ENCODE peak calls at places on chromosomes 16 and 17, in ten cellular contexts. A, J, E, S, Q, N, G, L, V and R are unnamed samples.

GRCh38 chr16:82368041-82368440 is 198.0 kb upstream of the MPHOSPH6 start:
- DNase-seq in V (no peak), L (peak), A (no peak), J (no peak), S (no peak), E (peak), N (no peak), Q (peak), G (no peak), R (no peak)

GRCh38 chr16:3142327-3142726 is 7.5 kb downstream of the ZNF213 start:
- DNase-seq in V (no peak), Q (no peak), J (no peak), L (no peak), N (no peak), S (no peak), G (no peak), E (no peak), A (no peak), R (no peak)

GRCh38 chr17:61230461-61230860 is 169.2 kb upstream of the TBX2 start:
- DNase-seq in V (no peak), J (no peak), N (no peak), S (no peak), Q (no peak), G (no peak), E (no peak), L (no peak), A (no peak), R (no peak)

GRCh38 chr16:74778646-74779045 is 4.0 kb upstream of the FA2H start:
- DNase-seq in L (no peak), N (no peak), Q (no peak), J (no peak), A (no peak), S (no peak), E (no peak), V (peak), G (no peak), R (no peak)

GRCh38 chr16:55717326-55717725 is 61.5 kb downstream of the SLC6A2 start:
- DNase-seq in G (no peak), L (no peak), J (no peak), Q (no peak), S (no peak), V (no peak), N (no peak), E (no peak), A (no peak), R (no peak)

GRCh38 chr17:32792207-32792606 is 84.7 kb downstream of the MYO1D start:
- DNase-seq in N (no peak), L (no peak), A (no peak), V (no peak), Q (no peak), E (no peak), J (no peak), G (no peak), S (no peak), R (no peak)

GRCh38 chr17:6714315-6714874 is 1.2 kb upstream of the SLC13A5 start:
- DNase-seq in A (no peak), V (no peak), S (no peak), N (no peak), G (no peak), Q (no peak), J (no peak), E (no peak), L (no peak), R (no peak)

GRCh38 chr17:30809867-30810266 is 14.6 kb downstream of the CRLF3 start:
- DNase-seq in Q (no peak), S (no peak), N (no peak), J (no peak), L (no peak), G (no peak), E (no peak), V (no peak), A (no peak), R (no peak)

GRCh38 chr17:59666235-59666634 is 41.0 kb downstream of the PTRH2 start:
- DNase-seq in S (no peak), L (no peak), Q (no peak), N (no peak), A (no peak), G (no peak), J (no peak), V (no peak), E (peak), R (no peak)

GRCh38 chr16:12314786-12315185 is 338.3 kb downstream of the SNX29 start:
- DNase-seq in V (no peak), E (peak), S (no peak), G (no peak), Q (no peak), A (no peak), L (no peak), N (no peak), J (peak), R (no peak)

GRCh38 chr17:79925242-79925957 is 86.2 kb upstream of the CBX4 start:
- DNase-seq in S (no peak), E (no peak), Q (peak), N (peak), L (no peak), V (peak), J (no peak), G (no peak), A (no peak), R (no peak)

GRCh38 chr16:50806099-50807062 is 64.5 kb downstream of the CYLD start:
- DNase-seq in J (peak), A (peak), L (peak), E (peak), V (peak), G (peak), S (peak), Q (peak), N (peak), R (peak)

GRCh38 chr16:4601317-4602186 is 13.1 kb downstream of the UBALD1 start:
- DNase-seq in S (peak), G (no peak), N (no peak), V (no peak), Q (no peak), A (no peak), E (no peak), J (no peak), L (no peak), R (no peak)

GRCh38 chr17:62105361-62105760 is 40.3 kb upstream of the MED13 start:
- DNase-seq in G (no peak), S (no peak), V (no peak), L (no peak), Q (no peak), E (no peak), N (no peak), J (no peak), A (no peak), R (no peak)

GRCh38 chr17:39787038-39787437 is 49.3 kb downstream of the GRB7 start:
- DNase-seq in J (no peak), G (no peak), N (no peak), S (no peak), E (no peak), L (no peak), A (no peak), V (no peak), Q (no peak), R (no peak)

GRCh38 chr17:79406316-79406715 is 204.5 kb downstream of the RBFOX3 start:
- DNase-seq in J (no peak), V (no peak), S (no peak), Q (no peak), N (no peak), L (no peak), A (no peak), G (no peak), E (no peak), R (no peak)

GRCh38 chr17:65013613-65014391 is 42.7 kb downstream of the GNA13 start:
- DNase-seq in G (no peak), Q (no peak), L (peak), V (no peak), E (peak), J (peak), A (no peak), S (no peak), N (no peak), R (peak)

GRCh38 chr16:68370221-68370920 is 59.6 kb downstream of the PRMT7 start:
- DNase-seq in V (no peak), L (no peak), S (no peak), A (no peak), J (no peak), N (no peak), Q (peak), G (no peak), E (no peak), R (no peak)

GRCh38 chr16:84700518-84701277 is 898 bp downstream of the USP10 start:
- DNase-seq in J (no peak), V (no peak), S (peak), N (no peak), G (no peak), L (peak), E (peak), A (no peak), Q (peak), R (no peak)

GRCh38 chr16:4465977-4466779 is 8.2 kb downstream of the NMRAL1 start:
- DNase-seq in S (no peak), E (no peak), V (peak), Q (no peak), G (no peak), J (no peak), N (no peak), L (no peak), A (no peak), R (no peak)

GRCh38 chr17:57597531-57598453 is 147.3 kb downstream of the CCDC182 start:
- DNase-seq in S (peak), G (peak), A (no peak), Q (peak), L (peak), J (peak), V (peak), N (peak), E (peak), R (no peak)

GRCh38 chr17:82561429-82562035 is 42.0 kb downstream of the FOXK2 start:
- DNase-seq in Q (no peak), J (no peak), A (no peak), L (no peak), G (no peak), E (no peak), N (no peak), S (no peak), V (no peak), R (no peak)

GRCh38 chr17:30449480-30449879 is 27.7 kb upstream of the GOSR1 start:
- DNase-seq in G (no peak), E (no peak), A (no peak), S (no peak), N (no peak), V (no peak), J (no peak), L (no peak), Q (no peak), R (no peak)

GRCh38 chr17:19286751-19287341 is 49.7 kb downstream of the EPN2 start:
- DNase-seq in L (no peak), A (no peak), E (no peak), J (no peak), S (no peak), V (no peak), Q (no peak), G (no peak), N (no peak), R (no peak)
- TF ChIP-seq CTCF in L (no peak), A (no peak), E (no peak), J (no peak), S (no peak), V (no peak), Q (no peak), G (no peak), N (no peak), R (no peak)

GRCh38 chr17:14268264-14268663 is 31.6 kb upstream of the CDRT15 start:
- DNase-seq in E (no peak), G (no peak), J (no peak), Q (no peak), S (no peak), N (no peak), V (no peak), L (no peak), A (no peak), R (no peak)
- TF ChIP-seq CTCF in E (peak), G (no peak), J (peak), Q (no peak), S (no peak), N (no peak), V (no peak), L (no peak), A (no peak), R (no peak)

GRCh38 chr17:17870292-17870691 is 33.5 kb upstream of the SREBF1 start:
- DNase-seq in L (no peak), V (no peak), S (no peak), J (no peak), G (no peak), E (no peak), Q (no peak), N (no peak), A (no peak), R (no peak)
- TF ChIP-seq CTCF in L (no peak), V (no peak), S (no peak), J (no peak), G (no peak), E (peak), Q (peak), N (no peak), A (no peak), R (no peak)

GRCh38 chr16:88736088-88736487 is 29.8 kb downstream of the CTU2 start:
- DNase-seq in E (no peak), L (no peak), G (no peak), V (no peak), N (no peak), A (no peak), Q (no peak), J (no peak), S (no peak), R (no peak)
- TF ChIP-seq CTCF in E (no peak), L (no peak), G (no peak), V (no peak), N (no peak), A (no peak), Q (no peak), J (no peak), S (no peak), R (no peak)

DNA sequence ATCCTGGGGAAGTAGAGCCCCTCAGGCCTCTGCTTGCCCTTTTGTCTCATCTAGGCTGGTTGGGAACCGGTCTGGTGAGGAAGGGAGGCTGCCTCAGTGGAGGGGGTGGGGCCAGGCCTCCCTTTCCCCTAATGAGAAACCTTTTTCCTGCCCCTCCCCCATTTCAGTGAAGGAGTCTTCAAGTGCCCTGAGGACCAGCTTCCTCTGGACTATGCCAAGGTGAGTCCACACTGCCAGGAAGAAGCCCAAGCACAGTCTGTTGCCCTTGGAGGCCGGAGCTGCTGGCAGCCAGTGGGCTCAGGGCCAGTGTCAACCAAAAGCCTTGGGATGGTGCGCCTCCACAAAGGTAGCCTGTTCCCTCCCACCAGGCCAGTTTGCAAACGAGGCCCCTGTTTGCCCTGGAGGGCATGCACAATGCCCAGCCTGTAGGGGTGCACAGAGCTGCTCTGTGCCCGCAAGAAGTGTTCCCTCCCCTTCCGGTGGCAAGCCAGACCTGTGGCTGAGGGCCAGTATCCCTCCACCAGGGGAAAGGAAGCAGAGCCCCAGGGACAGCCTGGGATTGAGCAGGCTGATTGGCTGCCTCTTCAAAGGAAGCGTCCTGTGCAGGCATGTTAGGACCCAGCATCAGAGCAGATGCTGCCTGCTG is 3.4 kb downstream of the TRAF4 start:
- DNase-seq in L (no peak), N (peak), V (no peak), G (no peak), Q (no peak), S (no peak), E (peak), J (no peak), A (no peak), R (no peak)
- TF ChIP-seq CTCF in L (no peak), N (no peak), V (no peak), G (no peak), Q (no peak), S (no peak), E (no peak), J (no peak), A (no peak), R (no peak)

DNA sequence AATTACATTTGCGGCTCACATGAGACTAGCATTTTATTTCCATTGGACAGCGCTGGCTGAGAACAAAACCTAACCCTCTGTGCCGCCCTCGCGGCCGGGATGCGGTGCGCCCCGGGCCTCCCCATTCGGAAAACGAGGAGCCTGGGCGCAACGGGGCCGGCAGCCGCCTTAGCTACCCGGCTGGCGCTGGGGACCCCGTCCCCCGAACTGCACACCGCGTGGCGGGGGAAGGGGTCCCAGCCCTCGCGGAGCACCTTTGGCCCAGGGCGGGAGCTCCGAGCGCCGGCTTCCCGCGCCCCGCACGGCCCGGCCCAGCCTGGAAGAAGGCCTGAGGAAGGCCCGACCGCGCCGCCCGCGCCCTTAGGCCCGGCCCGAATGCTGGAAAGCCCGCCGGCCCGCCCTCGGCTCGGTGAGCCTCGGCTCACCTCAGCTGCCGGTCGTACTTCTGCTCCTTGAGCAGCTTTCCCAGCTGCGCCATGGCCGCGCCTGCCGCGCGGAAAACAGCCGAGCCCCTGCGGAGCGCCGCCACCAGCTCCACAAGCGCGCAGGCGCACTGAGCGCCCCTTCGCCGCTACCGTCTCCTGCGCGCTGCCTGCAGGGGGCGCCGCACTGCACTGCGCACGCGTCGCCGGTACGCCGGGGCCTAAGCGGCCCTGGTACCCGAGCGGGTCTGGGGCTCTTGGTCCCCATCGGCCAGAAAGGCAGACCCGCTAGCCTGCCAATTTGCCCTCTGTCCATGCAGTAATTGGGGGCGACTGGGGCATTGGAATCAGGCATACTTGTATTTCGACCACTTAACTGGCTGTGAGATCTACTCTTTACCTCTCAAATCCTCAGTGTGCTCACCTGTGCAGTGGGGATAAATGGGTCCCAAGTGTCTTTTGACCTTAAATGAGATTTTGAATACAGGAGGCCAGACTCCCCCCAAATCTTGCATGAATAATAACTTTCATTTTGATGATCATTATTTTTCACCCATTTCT is at the start of gene NAE1:
- DNase-seq in N (peak), E (peak), A (no peak), L (peak), S (peak), V (peak), Q (peak), G (peak), J (peak), R (peak)
- TF ChIP-seq CTCF in N (peak), E (peak), A (peak), L (peak), S (peak), V (peak), Q (peak), G (peak), J (peak), R (peak)

GRCh38 chr16:11254913-11255736 is 879 bp downstream of the SOCS1 start:
- DNase-seq in Q (peak), S (no peak), V (peak), G (peak), E (peak), J (peak), L (no peak), N (peak), A (no peak), R (no peak)
- TF ChIP-seq CTCF in Q (peak), S (peak), V (no peak), G (peak), E (no peak), J (no peak), L (no peak), N (no peak), A (peak), R (no peak)

GRCh38 chr17:1899403-1900000 is 69.7 kb downstream of the RPA1 start:
- DNase-seq in A (no peak), L (no peak), G (no peak), Q (no peak), J (no peak), E (no peak), N (no peak), S (no peak), V (no peak), R (no peak)
- TF ChIP-seq CTCF in A (peak), L (peak), G (peak), Q (peak), J (peak), E (no peak), N (no peak), S (no peak), V (no peak), R (no peak)